ENCODE peak calls at places on chromosomes 13 and 19, in six cellular contexts. S is tibial nerve, M is vagina, T is breast epithelium, E is gastrocnemius medialis, N is adrenal gland. B is an unnamed sample.

GRCh38 chr13:49953560-49953959 is 17.4 kb upstream of the SPRYD7 start:
- DNase-seq in T (no peak), S (no peak), M (no peak), N (no peak), E (no peak), B (no peak)

GRCh38 chr13:112796190-112796915 is 106.5 kb downstream of the ATP11A start:
- DNase-seq in T (no peak), N (no peak), S (no peak), E (no peak), M (peak), B (no peak)

GRCh38 chr13:106621833-106622232 is 53.9 kb upstream of the ARGLU1 start:
- DNase-seq in T (no peak), E (no peak), M (no peak), S (no peak), N (no peak), B (no peak)

GRCh38 chr13:98541701-98542203 is 35.2 kb downstream of the STK24 start:
- DNase-seq in N (no peak), S (no peak), M (no peak), E (no peak), T (no peak), B (no peak)

GRCh38 chr19:35509861-35510625 is 3.4 kb downstream of the DMKN start:
- DNase-seq in E (peak), T (peak), S (peak), N (peak), M (no peak), B (peak)

GRCh38 chr13:112588490-112589297 is 741 bp upstream of the TUBGCP3 start:
- DNase-seq in N (no peak), S (no peak), T (no peak), M (no peak), E (no peak), B (no peak)

GRCh38 chr13:103941506-103942148 is 875.4 kb upstream of the SLC10A2 start:
- DNase-seq in E (no peak), T (no peak), S (no peak), M (no peak), N (no peak), B (no peak)

GRCh38 chr13:35283856-35284255 is 192.6 kb downstream of the MAB21L1 start:
- DNase-seq in T (no peak), M (no peak), S (no peak), N (no peak), E (no peak), B (no peak)

GRCh38 chr13:110150384-110151091 is 156.4 kb downstream of the COL4A1 start:
- DNase-seq in M (no peak), E (no peak), T (no peak), N (no peak), S (no peak), B (peak)

GRCh38 chr19:1070576-1070930 is 3.6 kb downstream of the ARHGAP45 start:
- DNase-seq in M (no peak), E (no peak), T (no peak), N (no peak), S (no peak), B (no peak)
- H3K4me3 ChIP-seq in M (no peak), E (no peak), T (no peak), N (no peak), S (no peak), B (no peak)

GRCh38 chr19:41298327-41298964 is 11.5 kb upstream of the CCDC97 start:
- DNase-seq in S (peak), E (peak), M (no peak), N (peak), T (peak), B (no peak)

GRCh38 chr19:41296323-41296935 is 13.5 kb upstream of the CCDC97 start:
- DNase-seq in S (no peak), N (no peak), E (no peak), T (peak), M (no peak), B (no peak)

GRCh38 chr19:41295506-41295905 is 14.5 kb upstream of the CCDC97 start:
- DNase-seq in T (no peak), M (no peak), S (no peak), E (no peak), N (no peak), B (no peak)

GRCh38 chr19:41297628-41298326 is 12.2 kb upstream of the CCDC97 start:
- DNase-seq in M (no peak), T (no peak), E (peak), N (no peak), S (no peak), B (no peak)

DNA sequence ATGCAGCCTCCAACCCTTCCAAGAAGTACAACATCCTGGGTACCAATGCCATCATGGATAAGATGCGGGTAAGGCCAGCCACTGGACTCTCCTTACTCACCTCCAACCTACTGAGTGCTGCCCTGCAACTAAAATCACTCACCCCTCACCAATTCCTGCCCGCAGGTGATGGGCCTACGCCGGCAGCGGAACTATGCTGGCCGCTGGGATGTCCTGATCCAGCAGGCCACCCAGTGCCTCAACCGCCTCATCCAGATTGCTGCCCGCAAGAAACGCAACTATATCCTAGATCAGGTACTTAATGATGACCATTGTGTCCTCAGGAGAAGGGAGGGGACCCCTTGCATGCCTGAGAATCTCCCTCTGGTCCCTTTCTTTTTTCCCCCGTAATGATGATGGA is 15.6 kb upstream of the CCDC97 start:
- DNase-seq in N (no peak), T (no peak), E (no peak), S (no peak), M (no peak), B (no peak)
- TF ChIP-seq POLR2A in N (no peak), T (no peak), E (no peak), S (no peak), M (no peak), B (no peak)

GRCh38 chr13:99800004-99800403 is 171.6 kb downstream of the ZIC5 start:
- DNase-seq in N (no peak), E (no peak), T (no peak), S (no peak), M (no peak), B (no peak)

GRCh38 chr13:99800951-99801350 is 170.6 kb downstream of the ZIC5 start:
- DNase-seq in T (no peak), S (no peak), M (no peak), E (no peak), N (no peak), B (no peak)

GRCh38 chr13:99797716-99798115 is 173.9 kb downstream of the ZIC5 start:
- DNase-seq in S (no peak), M (no peak), E (no peak), T (no peak), N (no peak), B (no peak)

GRCh38 chr13:99796175-99796819 is 175.3 kb downstream of the ZIC5 start:
- DNase-seq in E (no peak), N (peak), M (no peak), T (no peak), S (no peak), B (no peak)

DNA sequence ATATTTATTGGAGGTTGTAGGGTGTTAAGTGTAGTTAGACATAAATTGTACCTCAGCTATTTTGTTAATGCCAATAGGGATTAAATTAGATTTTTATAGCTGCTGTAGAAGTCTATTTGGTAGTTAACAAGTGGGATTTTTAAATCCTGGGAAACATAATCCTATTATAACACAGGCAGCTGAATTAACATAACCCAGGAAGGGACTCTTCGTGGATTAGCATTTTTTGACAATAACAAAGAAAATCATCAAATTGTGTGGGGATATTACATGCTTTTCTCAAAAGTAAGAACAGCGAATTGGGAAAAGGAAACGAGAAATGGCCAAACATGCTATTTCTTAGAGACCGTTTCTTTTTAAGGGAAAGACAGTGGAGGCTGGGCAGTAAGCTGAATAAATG is 172.8 kb downstream of the ZIC5 start:
- DNase-seq in T (no peak), M (no peak), E (no peak), S (no peak), N (no peak), B (no peak)
- H3K4me3 ChIP-seq in T (no peak), M (no peak), E (no peak), S (no peak), N (no peak), B (no peak)

GRCh38 chr19:17335575-17335974 is 920 bp upstream of the ANO8 start:
- DNase-seq in M (no peak), N (peak), E (no peak), S (no peak), T (no peak), B (no peak)

GRCh38 chr19:17332677-17333581 is 1.7 kb downstream of the ANO8 start:
- DNase-seq in S (no peak), T (no peak), N (peak), E (peak), M (no peak), B (no peak)

GRCh38 chr19:17336872-17337674 is at the start of gene GTPBP3:
- DNase-seq in S (peak), T (peak), N (peak), E (peak), M (no peak), B (peak)

GRCh38 chr19:17333611-17334413 is 843 bp downstream of the ANO8 start:
- DNase-seq in T (no peak), N (peak), S (no peak), M (no peak), E (no peak), B (peak)

DNA sequence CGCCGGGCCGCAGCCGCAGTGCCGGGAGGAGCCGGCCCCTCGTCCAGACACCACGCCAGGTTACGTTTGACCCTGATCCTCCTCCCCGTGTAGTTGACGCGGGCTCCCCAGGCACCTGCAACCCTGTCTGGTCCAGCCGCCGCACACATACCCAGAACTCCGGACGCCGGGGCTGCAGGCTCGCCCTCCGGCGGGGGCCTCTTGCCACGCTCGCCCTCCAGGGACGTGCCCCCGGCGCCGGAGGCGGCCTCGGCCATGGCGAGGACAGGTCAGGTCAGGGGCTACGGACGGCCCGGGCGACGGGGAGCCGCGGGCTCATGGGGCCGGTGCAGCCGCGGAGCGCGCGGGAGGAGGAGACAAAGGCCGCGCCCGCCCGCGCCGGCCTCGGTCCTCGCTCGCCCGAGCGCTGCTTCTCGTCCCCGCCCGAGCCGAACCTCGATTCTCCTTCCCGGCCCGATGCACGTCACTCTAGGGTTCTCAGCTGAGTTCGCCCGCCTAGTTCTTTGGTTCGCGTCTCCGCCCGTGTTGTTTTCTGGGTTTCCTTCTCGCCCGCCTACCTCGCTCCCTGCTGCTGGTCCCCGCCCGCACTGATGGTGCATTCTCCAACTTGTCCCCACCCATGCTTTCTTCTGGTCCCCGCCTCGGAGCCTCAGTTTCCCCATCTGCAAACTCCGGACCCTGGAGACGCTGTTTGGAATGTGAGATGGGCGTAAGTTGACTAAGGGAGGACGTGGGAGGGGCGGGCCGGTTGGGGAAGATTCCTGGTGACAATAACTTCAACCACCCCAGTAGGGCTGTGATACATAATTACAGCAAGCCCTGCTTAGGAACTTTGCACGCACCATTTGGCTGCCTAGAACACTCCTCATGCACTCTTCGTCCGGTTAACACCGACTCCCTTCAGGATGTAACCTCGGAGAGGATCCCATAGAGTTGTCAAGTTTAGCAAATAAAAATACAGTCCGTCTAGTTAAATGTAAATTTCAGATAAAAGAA is at the start of gene ANO8:
- DNase-seq in N (peak), E (peak), T (peak), S (peak), M (no peak), B (peak)
- TF ChIP-seq POLR2A in N (no peak), E (peak), T (no peak), S (peak), M (no peak), B (peak)

DNA sequence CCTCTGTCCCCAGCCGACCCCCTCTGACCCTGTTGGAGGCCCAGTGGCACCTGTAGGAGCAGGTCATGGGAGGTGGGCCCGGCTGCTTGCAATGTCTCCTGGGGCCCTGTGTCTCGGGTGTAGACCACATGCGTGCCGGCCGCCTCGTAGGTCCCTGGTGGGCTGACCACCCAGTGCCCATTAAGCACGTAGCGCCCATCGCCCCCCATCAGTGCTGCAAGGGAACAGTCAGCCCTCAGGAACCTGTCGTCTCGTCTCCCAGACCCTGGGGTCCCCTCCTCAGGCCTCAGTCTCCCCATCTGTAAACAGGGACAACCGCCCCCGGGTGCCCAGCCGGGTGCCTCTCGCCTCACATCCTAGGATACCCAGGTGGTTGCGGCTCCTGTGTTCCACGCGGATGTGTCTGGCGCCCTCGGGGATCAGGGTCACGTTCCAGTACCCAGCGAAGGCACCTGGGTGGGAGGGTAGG is 5.6 kb downstream of the ADAMTSL5 start:
- DNase-seq in N (peak), E (no peak), S (no peak), M (no peak), T (no peak), B (no peak)
- H3K4me3 ChIP-seq in N (no peak), E (no peak), S (peak), M (peak), T (no peak), B (peak)